ENCODE peak calls at places on chromosomes 12 and 14, in four cellular contexts. T is IMR-90, Z is K562, C is GM12878. O is an unnamed sample.

GRCh38 chr12:953776-954175 is 4.3 kb upstream of the RAD52 start:
- DNase-seq in T (peak; percentile 68), Z (peak; percentile 11), C (no peak), O (peak; percentile 46)

GRCh38 chr14:61257469-61258057 is 23.6 kb downstream of the TMEM30B start:
- DNase-seq in T (no peak), Z (no peak), C (no peak), O (no peak)

GRCh38 chr14:45103806-45104205 is 19.9 kb downstream of the PRPF39 start:
- DNase-seq in T (no peak), Z (no peak), C (no peak), O (no peak)

GRCh38 chr12:96193725-96194571 is at the start of gene ELK3:
- DNase-seq in T (peak; percentile 72), Z (peak; percentile 77), C (no peak), O (peak; percentile 95)

GRCh38 chr14:105047283-105048016 is 17.8 kb downstream of the GPR132 start:
- DNase-seq in T (no peak), Z (no peak), C (no peak), O (no peak)

GRCh38 chr12:67625004-67625403 is 23.5 kb upstream of the DYRK2 start:
- DNase-seq in T (no peak), Z (no peak), C (no peak), O (no peak)

GRCh38 chr14:68557648-68558047 is 235.2 kb downstream of the ZFP36L1 start:
- DNase-seq in T (no peak), Z (no peak), C (no peak), O (peak; percentile 59)

GRCh38 chr14:61177279-61178225 is 103.6 kb downstream of the TMEM30B start:
- DNase-seq in T (peak; percentile 31), Z (no peak), C (no peak), O (no peak)

GRCh38 chr12:104964167-104964566 is 6.1 kb upstream of the SLC41A2 start:
- DNase-seq in T (no peak), Z (no peak), C (no peak), O (no peak)

GRCh38 chr12:2876431-2877046 is 435 bp downstream of the FOXM1 start:
- DNase-seq in T (no peak), Z (peak; percentile 47), C (no peak), O (no peak)

DNA sequence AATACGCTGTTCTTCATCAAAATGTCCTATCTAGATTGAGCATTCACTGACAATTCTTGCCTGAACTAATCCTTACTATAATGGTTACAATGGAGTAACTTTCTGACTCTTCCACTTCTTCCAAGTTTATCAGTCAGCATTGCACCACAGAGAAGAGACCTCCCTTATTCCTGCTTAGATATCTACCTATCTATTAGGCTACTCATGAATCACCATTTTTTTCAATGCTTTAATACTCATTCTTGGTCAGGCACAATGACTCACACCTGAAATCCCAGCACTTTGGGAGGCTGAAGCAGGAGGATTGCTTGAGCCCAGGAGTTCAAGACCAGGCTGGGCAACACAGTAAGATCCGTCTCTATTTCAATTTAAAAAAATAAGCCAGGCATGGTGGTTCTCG is 39.3 kb downstream of the RPS6KA5 start:
- DNase-seq in T (no peak), Z (no peak), C (no peak), O (no peak)
- TF ChIP-seq FOS in T (no peak), Z (no peak), C (no peak), O (no peak)

GRCh38 chr12:56989866-56990610 is 16.3 kb downstream of the ZBTB39 start:
- DNase-seq in T (no peak), Z (no peak), C (no peak), O (no peak)

GRCh38 chr12:56993346-56993745 is 13.0 kb downstream of the ZBTB39 start:
- DNase-seq in T (no peak), Z (no peak), C (no peak), O (no peak)

GRCh38 chr12:56994231-56994746 is 12.1 kb downstream of the ZBTB39 start:
- DNase-seq in T (no peak), Z (no peak), C (no peak), O (no peak)

GRCh38 chr12:56990648-56991318 is 15.6 kb downstream of the ZBTB39 start:
- DNase-seq in T (no peak), Z (no peak), C (no peak), O (no peak)

GRCh38 chr12:56991319-56991906 is 14.9 kb downstream of the ZBTB39 start:
- DNase-seq in T (no peak), Z (peak; percentile 60), C (no peak), O (peak; percentile 77)
- H3K9ac ChIP-seq in T (no peak overlapping the region), Z (peak overlapping the region; percentile 47), C (no peak overlapping the region), O (no peak overlapping the region)

DNA sequence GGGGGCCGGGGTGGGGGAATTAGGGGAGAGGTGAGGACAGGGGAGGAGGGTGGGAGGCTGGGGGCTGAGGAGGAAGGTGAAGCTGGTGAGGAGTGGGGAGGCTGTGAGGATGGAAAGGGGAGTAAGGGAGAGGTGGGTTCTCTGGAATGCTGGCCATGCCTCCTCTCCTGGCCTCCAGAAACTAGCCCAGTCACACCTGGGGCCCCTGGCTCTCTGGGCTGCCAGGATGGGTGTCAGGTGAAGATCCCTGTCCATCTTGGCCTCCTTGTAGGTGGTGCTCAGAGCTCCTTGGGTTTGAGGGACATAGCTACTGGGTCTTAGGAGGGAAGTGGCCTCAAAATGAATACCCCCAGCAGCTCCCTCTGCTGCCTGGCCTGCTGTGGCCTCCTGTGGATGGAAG is 13.1 kb downstream of the RTL1 start:
- DNase-seq in T (no peak), Z (no peak), C (no peak), O (no peak)
- TF ChIP-seq FOS in T (no peak), Z (no peak), C (no peak), O (no peak)

GRCh38 chr14:70809238-70810214 is at the start of gene MAP3K9:
- DNase-seq in T (peak; percentile 26), Z (peak; percentile 87), C (peak; percentile 89), O (peak; percentile 34)

GRCh38 chr14:70810621-70811020 is 1.3 kb upstream of the MAP3K9 start:
- DNase-seq in T (no peak), Z (no peak), C (no peak), O (no peak)

GRCh38 chr14:70811065-70811464 is 1.8 kb upstream of the MAP3K9 start:
- DNase-seq in T (peak; percentile 8), Z (no peak), C (no peak), O (no peak)

GRCh38 chr14:70808023-70808401 is 1.3 kb downstream of the MAP3K9 start:
- DNase-seq in T (no peak), Z (no peak), C (no peak), O (no peak)

GRCh38 chr14:70808402-70809237 is 693 bp downstream of the MAP3K9 start:
- DNase-seq in T (no peak), Z (no peak), C (no peak), O (no peak)
- H3K9ac ChIP-seq in T (no peak overlapping the region), Z (no peak overlapping the region), C (peak overlapping the region; percentile 57), O (no peak overlapping the region)

GRCh38 chr12:32048791-32049190 is 57.9 kb upstream of the BICD1 start:
- DNase-seq in T (no peak), Z (no peak), C (no peak), O (no peak)

GRCh38 chr12:32052300-32052691 is 54.4 kb upstream of the BICD1 start:
- DNase-seq in T (no peak), Z (no peak), C (no peak), O (no peak)

GRCh38 chr12:32049956-32050355 is 56.7 kb upstream of the BICD1 start:
- DNase-seq in T (peak; percentile 56), Z (no peak), C (no peak), O (no peak)

GRCh38 chr12:32053881-32054624 is 52.6 kb upstream of the BICD1 start:
- DNase-seq in T (peak; percentile 40), Z (peak; percentile 45), C (no peak), O (no peak)

GRCh38 chr12:32051511-32052299 is 54.9 kb upstream of the BICD1 start:
- DNase-seq in T (peak; percentile 96), Z (peak; percentile 38), C (no peak), O (peak; percentile 77)
- TF ChIP-seq FOS in T (peak; percentile 88), Z (no peak), C (no peak), O (peak; percentile 76)

GRCh38 chr12:110928700-110929099 is 8.3 kb upstream of the MYL2 start:
- DNase-seq in T (no peak), Z (no peak), C (no peak), O (no peak)

GRCh38 chr12:110931315-110931728 is 10.9 kb upstream of the MYL2 start:
- DNase-seq in T (no peak), Z (no peak), C (no peak), O (no peak)

GRCh38 chr12:110929818-110930217 is 9.4 kb upstream of the MYL2 start:
- DNase-seq in T (no peak), Z (no peak), C (no peak), O (no peak)

GRCh38 chr12:110932048-110932447 is 11.7 kb upstream of the MYL2 start:
- DNase-seq in T (no peak), Z (peak; percentile 17), C (no peak), O (no peak)

GRCh38 chr12:110930348-110931314 is 10.3 kb upstream of the MYL2 start:
- DNase-seq in T (no peak), Z (no peak), C (no peak), O (no peak)
- H3K9ac ChIP-seq in T (no peak overlapping the region), Z (no peak overlapping the region), C (no peak overlapping the region), O (no peak overlapping the region)

GRCh38 chr12:118034429-118035193 is 18.1 kb downstream of the RFC5 start:
- DNase-seq in T (peak; percentile 60), Z (no peak), C (no peak), O (peak; percentile 24)

GRCh38 chr12:118033331-118033730 is 16.8 kb downstream of the RFC5 start:
- DNase-seq in T (no peak), Z (no peak), C (no peak), O (peak; percentile 37)

GRCh38 chr12:118036672-118037411 is 20.3 kb downstream of the RFC5 start:
- DNase-seq in T (no peak), Z (no peak), C (no peak), O (no peak)

GRCh38 chr12:118033902-118034301 is 17.4 kb downstream of the RFC5 start:
- DNase-seq in T (peak; percentile 33), Z (no peak), C (no peak), O (peak; percentile 8)

GRCh38 chr12:118035194-118036041 is 18.9 kb downstream of the RFC5 start:
- DNase-seq in T (peak; percentile 22), Z (no peak), C (peak; percentile 90), O (peak; percentile 26)
- TF ChIP-seq FOS in T (no peak), Z (no peak), C (no peak), O (no peak)

O was measured in endothelial cell of umbilical vein.